ENCODE peak calls at places on chromosomes 3 and 15, in four cellular contexts. S is cardiac muscle cell; Z is effector CD4-positive, alpha-beta T cell; O is astrocyte of the spinal cord. H is an unnamed sample.
A peak's percentile ranks its signal among the peaks of the same experiment; 100 is the strongest.

GRCh38 chr3:107662109-107662477 is 139.3 kb downstream of the BBX start:
- DNase-seq in S (no peak), Z (no peak), O (peak; percentile 78), H (no peak)

GRCh38 chr15:89860446-89860845 is 33.3 kb downstream of the AP3S2 start:
- DNase-seq in S (no peak), Z (no peak), O (no peak), H (no peak)

GRCh38 chr15:74768099-74768770 is 13.6 kb upstream of the CSK start:
- DNase-seq in S (no peak), Z (no peak), O (no peak), H (no peak)

GRCh38 chr3:42682301-42683070 is 2.9 kb upstream of the KLHL40 start:
- DNase-seq in S (no peak), Z (no peak), O (no peak), H (no peak)

GRCh38 chr3:185943363-185944106 is 5.7 kb upstream of the TRA2B start:
- DNase-seq in S (peak; percentile 77), Z (peak; percentile 75), O (peak; percentile 69), H (peak; percentile 81)

GRCh38 chr15:73944161-73945099 is 18.2 kb downstream of the LOXL1 start:
- DNase-seq in S (peak; percentile 37), Z (no peak), O (no peak), H (no peak)

GRCh38 chr3:129612350-129613204 is 6.1 kb upstream of the PLXND1 start:
- DNase-seq in S (no peak), Z (no peak), O (no peak), H (no peak)

GRCh38 chr15:94293411-94294402 is 62.3 kb downstream of the MCTP2 start:
- DNase-seq in S (no peak), Z (no peak), O (no peak), H (no peak)

GRCh38 chr3:96370637-96371036 is 443.8 kb upstream of the EPHA6 start:
- DNase-seq in S (no peak), Z (no peak), O (no peak), H (no peak)

GRCh38 chr3:149610351-149611105 is 47.3 kb downstream of the WWTR1 start:
- DNase-seq in S (no peak), Z (no peak), O (no peak), H (no peak)

GRCh38 chr3:5929027-5929426 is 741.5 kb downstream of the EDEM1 start:
- DNase-seq in S (no peak), Z (no peak), O (no peak), H (no peak)

GRCh38 chr3:109035082-109035481 is 81.4 kb upstream of the GUCA1C start:
- DNase-seq in S (no peak), Z (no peak), O (no peak), H (no peak)

GRCh38 chr3:115623414-115623868 is at the start of gene GAP43:
- DNase-seq in S (peak; percentile 49), Z (no peak), O (peak; percentile 82), H (no peak)

GRCh38 chr15:79635149-79635771 is 203.1 kb downstream of the MINAR1 start:
- DNase-seq in S (no peak), Z (no peak), O (no peak), H (no peak)

GRCh38 chr3:50675179-50676030 is 678 bp downstream of the DOCK3 start:
- DNase-seq in S (peak; percentile 60), Z (peak; percentile 19), O (no peak), H (peak; percentile 39)

GRCh38 chr15:50908209-50909043 is at the start of gene AP4E1:
- DNase-seq in S (peak; percentile 89), Z (peak; percentile 94), O (peak; percentile 96), H (peak; percentile 89)

GRCh38 chr3:100554373-100554676 is 55.1 kb upstream of the ADGRG7 start:
- DNase-seq in S (no peak), Z (no peak), O (no peak), H (no peak)

GRCh38 chr3:142022381-142022780 is 127.0 kb downstream of the TFDP2 start:
- DNase-seq in S (no peak), Z (no peak), O (peak; percentile 16), H (no peak)

GRCh38 chr3:135047061-135047460 is 252.0 kb downstream of the EPHB1 start:
- DNase-seq in S (no peak), Z (no peak), O (no peak), H (no peak)

GRCh38 chr3:12750658-12751071 is 8.4 kb downstream of the TMEM40 start:
- DNase-seq in S (no peak), Z (no peak), O (peak; percentile 84), H (no peak)

GRCh38 chr15:37220949-37221670 is 120.8 kb upstream of the MEIS2 start:
- DNase-seq in S (no peak), Z (no peak), O (no peak), H (no peak)

GRCh38 chr15:101357333-101357732 is 62.3 kb upstream of the SNRPA1 start:
- DNase-seq in S (peak; percentile 17), Z (no peak), O (no peak), H (no peak)

GRCh38 chr3:188233320-188233719 is 79.4 kb downstream of the LPP start:
- DNase-seq in S (no peak), Z (no peak), O (peak; percentile 61), H (no peak)

GRCh38 chr3:37162501-37163245 is 11.7 kb downstream of the LRRFIP2 start:
- DNase-seq in S (no peak), Z (no peak), O (no peak), H (no peak)

GRCh38 chr15:26119322-26119721 is 256.2 kb upstream of the ATP10A start:
- DNase-seq in S (no peak), Z (no peak), O (no peak), H (no peak)

GRCh38 chr3:46369675-46370132 is 1.0 kb upstream of the CCR5 start:
- DNase-seq in S (no peak), Z (no peak), O (no peak), H (no peak)

GRCh38 chr3:149765762-149766334 is 13.6 kb upstream of the COMMD2 start:
- DNase-seq in S (no peak), Z (no peak), O (peak; percentile 54), H (no peak)

GRCh38 chr3:111690242-111690641 is 95.1 kb upstream of the ZBED2 start:
- DNase-seq in S (no peak), Z (no peak), O (peak; percentile 78), H (no peak)